ENCODE peak calls at places on chromosome 20, in nine cellular contexts. F, P, J, Y, D, E, V, X and U are unnamed samples.
A peak's percentile ranks its signal among the peaks of the same experiment; 100 is the strongest.

GRCh38 chr20:24481188-24481587 is 11.8 kb downstream of the SYNDIG1 start:
- DNase-seq in F (no peak), V (no peak), E (no peak), J (no peak), X (no peak), Y (no peak), P (no peak), D (no peak), U (no peak)

GRCh38 chr20:43667341-43668132 is 623 bp downstream of the MYBL2 start:
- DNase-seq in E (no peak), F (no peak), Y (no peak), V (no peak), P (peak; percentile 50), X (no peak), J (no peak), D (peak; percentile 78), U (peak; percentile 69)

GRCh38 chr20:53995949-53996348 is 74.4 kb downstream of the BCAS1 start:
- DNase-seq in E (no peak), Y (no peak), V (no peak), J (no peak), P (no peak), X (no peak), F (no peak), D (no peak), U (no peak)

GRCh38 chr20:17806739-17807441 is 107.1 kb downstream of the BANF2 start:
- DNase-seq in Y (no peak), X (peak; percentile 87), D (peak; percentile 22), J (no peak), E (peak; percentile 63), F (no peak), V (no peak), P (no peak), U (peak; percentile 33)

GRCh38 chr20:62505337-62506045 is 29.7 kb upstream of the GATA5 start:
- DNase-seq in J (no peak), D (no peak), E (no peak), P (no peak), X (no peak), Y (no peak), F (no peak), V (no peak), U (no peak)

GRCh38 chr20:2814076-2814475 is 711 bp upstream of the C20orf141 start:
- DNase-seq in D (peak; percentile 8), X (no peak), P (no peak), F (no peak), E (no peak), V (no peak), Y (no peak), J (no peak), U (no peak)

GRCh38 chr20:41229259-41229658 is 88.3 kb downstream of the ZHX3 start:
- DNase-seq in E (no peak), F (no peak), P (no peak), Y (no peak), D (no peak), J (no peak), X (no peak), V (no peak), U (no peak)

GRCh38 chr20:36479938-36480337 is 61.4 kb upstream of the MYL9 start:
- DNase-seq in F (no peak), V (no peak), D (peak; percentile 54), Y (no peak), J (no peak), X (no peak), E (no peak), P (no peak), U (no peak)

GRCh38 chr20:61723538-61724257 is 342.0 kb downstream of the TAF4 start:
- DNase-seq in P (no peak), V (no peak), D (no peak), F (no peak), E (no peak), J (no peak), Y (no peak), X (no peak), U (no peak)

GRCh38 chr20:41553142-41553879 is 64.9 kb downstream of the CHD6 start:
- DNase-seq in X (no peak), D (no peak), P (no peak), F (no peak), Y (no peak), E (no peak), J (no peak), V (no peak), U (no peak)

GRCh38 chr20:33012327-33013189 is 5.1 kb downstream of the BPIFB2 start:
- DNase-seq in D (no peak), J (no peak), P (no peak), X (no peak), F (no peak), E (no peak), Y (no peak), V (no peak), U (no peak)

GRCh38 chr20:36306557-36307411 is 645 bp downstream of the DLGAP4 start:
- DNase-seq in X (no peak), V (no peak), F (no peak), J (no peak), E (no peak), D (no peak), Y (no peak), P (no peak), U (no peak)

GRCh38 chr20:61842011-61842410 is 223.7 kb downstream of the TAF4 start:
- DNase-seq in X (no peak), D (no peak), J (no peak), P (no peak), Y (no peak), F (no peak), V (no peak), E (no peak), U (no peak)

GRCh38 chr20:15578059-15578458 is 995.2 kb downstream of the KIF16B start:
- DNase-seq in J (no peak), X (no peak), V (no peak), E (no peak), F (no peak), D (no peak), Y (no peak), P (no peak), U (no peak)

GRCh38 chr20:25397827-25398226 is 7.2 kb upstream of the ABHD12 start:
- DNase-seq in X (no peak), P (no peak), J (no peak), E (no peak), Y (no peak), F (peak; percentile 59), D (no peak), V (no peak), U (no peak)

GRCh38 chr20:23147964-23148720 is 62.0 kb upstream of the CD93 start:
- DNase-seq in E (no peak), Y (no peak), D (no peak), F (peak; percentile 29), X (peak; percentile 42), P (peak; percentile 46), J (no peak), V (no peak), U (no peak)

GRCh38 chr20:23926941-23927872 is 47.7 kb upstream of the CST5 start:
- DNase-seq in Y (no peak), E (no peak), P (no peak), V (no peak), J (no peak), X (no peak), D (no peak), F (no peak), U (no peak)

GRCh38 chr20:50518270-50518721 is 8.1 kb downstream of the PTPN1 start:
- DNase-seq in X (no peak), P (no peak), F (no peak), Y (no peak), J (no peak), V (no peak), E (no peak), D (no peak), U (no peak)

GRCh38 chr20:24915440-24915839 is 33.6 kb upstream of the CST7 start:
- DNase-seq in D (no peak), P (no peak), V (no peak), F (no peak), Y (no peak), X (peak; percentile 3), E (no peak), J (no peak), U (no peak)

GRCh38 chr20:32364554-32365208 is 6.5 kb downstream of the ASXL1 start:
- DNase-seq in P (no peak), J (no peak), X (no peak), Y (no peak), V (no peak), F (peak; percentile 16), E (no peak), D (no peak), U (no peak)